ENCODE peak calls at places on chromosomes 13 and 19, in seven cellular contexts. P, U, A, B, H, T and M are unnamed samples.

GRCh38 chr13:23845309-23845708 is 43.9 kb downstream of the MIPEP start:
- DNase-seq in U (no peak), T (no peak), B (no peak), H (no peak), A (no peak), P (no peak), M (no peak)

GRCh38 chr19:30481823-30482222 is 109.6 kb downstream of the ZNF536 start:
- DNase-seq in H (no peak), U (no peak), B (no peak), P (no peak), A (no peak), T (no peak), M (no peak)

GRCh38 chr19:34254552-34255432 is at the start of gene GARRE1:
- DNase-seq in A (no peak), P (peak), U (no peak), B (peak), H (no peak), T (no peak), M (no peak)

GRCh38 chr19:7391218-7391670 is 42.5 kb downstream of the ARHGEF18 start:
- DNase-seq in T (peak), P (no peak), U (no peak), B (no peak), H (no peak), A (no peak), M (peak)

GRCh38 chr19:29841559-29842367 is 30.0 kb downstream of the CCNE1 start:
- DNase-seq in P (no peak), A (no peak), B (no peak), T (peak), U (peak), H (no peak), M (peak)

GRCh38 chr13:48018637-48019036 is 17.6 kb upstream of the SUCLA2 start:
- DNase-seq in U (no peak), H (no peak), T (no peak), A (no peak), B (no peak), P (no peak), M (no peak)

GRCh38 chr13:22665531-22665930 is 515.2 kb upstream of the SGCG start:
- DNase-seq in B (no peak), U (peak), H (no peak), T (no peak), P (no peak), A (no peak), M (no peak)

GRCh38 chr13:50829896-50830295 is 13.6 kb downstream of the DLEU7 start:
- DNase-seq in H (no peak), B (no peak), P (no peak), A (no peak), U (no peak), T (peak), M (no peak)

GRCh38 chr19:32661318-32661717 is 13.7 kb downstream of the ANKRD27 start:
- DNase-seq in P (no peak), B (no peak), H (no peak), T (peak), U (no peak), A (no peak), M (no peak)

GRCh38 chr19:18058208-18059009 is 28.3 kb downstream of the IL12RB1 start:
- DNase-seq in U (peak), B (peak), A (peak), T (peak), P (peak), H (peak), M (peak)

GRCh38 chr19:33751386-33751770 is 45.3 kb upstream of the KCTD15 start:
- DNase-seq in P (no peak), U (no peak), T (no peak), B (no peak), H (no peak), A (no peak), M (no peak)

GRCh38 chr13:75959861-75960481 is 323.8 kb downstream of the LMO7 start:
- DNase-seq in T (no peak), H (no peak), B (no peak), U (no peak), A (no peak), P (no peak), M (peak)